ENCODE peak calls at places on chromosomes 13 and 19, in four cellular contexts. One of them, this sample, is unnamed. For H3K9me3, the result is how much of the 10 kb centered on the place peaks cover.

GRCh38 chr19:2332341-2333026 is 4.0 kb downstream of the SPPL2B start:
- DNase-seq in tibial nerve: no peak
- DNase-seq in heart left ventricle: peak
- DNase-seq in body of pancreas: no peak
- DNase-seq in this sample: no peak

GRCh38 chr19:2494447-2495129 is 18.7 kb downstream of the GADD45B start:
- DNase-seq in tibial nerve: peak
- DNase-seq in heart left ventricle: peak
- DNase-seq in body of pancreas: peak
- DNase-seq in this sample: peak

GRCh38 chr13:106700007-106700950 is 132.3 kb upstream of the ARGLU1 start:
- DNase-seq in tibial nerve: no peak
- DNase-seq in heart left ventricle: no peak
- DNase-seq in body of pancreas: no peak
- DNase-seq in this sample: no peak

GRCh38 chr19:574658-575526 is 2.5 kb downstream of the BSG start:
- DNase-seq in body of pancreas: peak
- DNase-seq in tibial nerve: no peak
- DNase-seq in heart left ventricle: peak
- DNase-seq in this sample: peak

GRCh38 chr19:48249502-48250014 is 6.2 kb downstream of the CARD8 start:
- DNase-seq in body of pancreas: peak
- DNase-seq in heart left ventricle: peak
- DNase-seq in tibial nerve: no peak
- DNase-seq in this sample: no peak

GRCh38 chr13:59409211-59409610 is 754.5 kb downstream of the DIAPH3 start:
- DNase-seq in body of pancreas: peak
- DNase-seq in heart left ventricle: peak
- DNase-seq in tibial nerve: no peak
- DNase-seq in this sample: peak

GRCh38 chr13:40975441-40975840 is 43.7 kb downstream of the ELF1 start:
- DNase-seq in tibial nerve: no peak
- DNase-seq in body of pancreas: no peak
- DNase-seq in heart left ventricle: no peak
- DNase-seq in this sample: no peak

GRCh38 chr19:39971380-39971841 is 446 bp downstream of the PSMC4 start:
- DNase-seq in heart left ventricle: no peak
- DNase-seq in tibial nerve: no peak
- DNase-seq in body of pancreas: no peak
- DNase-seq in this sample: no peak

GRCh38 chr13:72205773-72206172 is 338.8 kb upstream of the DACH1 start:
- DNase-seq in tibial nerve: no peak
- DNase-seq in heart left ventricle: no peak
- DNase-seq in body of pancreas: no peak
- DNase-seq in this sample: no peak

GRCh38 chr19:33434090-33434885 is 60.8 kb downstream of the CEBPG start:
- DNase-seq in body of pancreas: no peak
- DNase-seq in heart left ventricle: no peak
- DNase-seq in tibial nerve: no peak
- DNase-seq in this sample: no peak
- TF ChIP-seq POLR2A in body of pancreas: no peak
- TF ChIP-seq POLR2A in heart left ventricle: no peak
- TF ChIP-seq POLR2A in tibial nerve: no peak
- TF ChIP-seq POLR2A in this sample: no peak

DNA sequence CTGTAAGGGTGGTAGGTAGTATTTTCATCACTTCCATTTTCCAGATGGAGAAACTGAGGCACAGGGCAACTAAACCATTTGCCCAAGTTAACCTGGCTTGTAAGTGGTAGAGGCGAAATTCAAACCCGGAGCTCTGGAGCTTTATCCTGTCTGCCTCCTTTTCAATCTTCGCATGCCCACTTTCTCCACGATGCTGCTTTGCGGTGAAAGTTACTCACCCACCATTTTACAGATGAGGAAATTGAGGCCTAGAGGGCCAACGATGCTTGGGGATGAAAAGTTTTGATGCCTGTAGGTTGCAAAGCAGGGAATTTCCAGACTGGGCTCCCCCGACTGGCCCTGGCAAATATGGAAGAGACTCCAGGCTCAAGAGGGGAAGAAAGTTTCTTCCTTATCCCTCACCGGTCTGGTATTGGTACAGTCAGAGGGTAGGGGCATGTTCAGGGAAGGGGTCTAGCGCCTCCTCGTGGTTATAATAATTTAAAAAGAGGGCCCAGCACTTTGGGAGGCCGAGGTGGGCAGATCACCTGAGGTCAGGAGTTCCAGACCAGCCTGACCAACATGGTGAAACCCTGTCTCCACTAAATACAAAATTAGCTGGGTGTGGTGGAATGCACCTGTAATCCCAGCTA is 1.9 kb upstream of the SH2D3A start:
- DNase-seq in tibial nerve: no peak
- DNase-seq in body of pancreas: no peak
- DNase-seq in heart left ventricle: no peak
- DNase-seq in this sample: no peak
- TF ChIP-seq CTCF in tibial nerve: peak
- TF ChIP-seq CTCF in body of pancreas: peak
- TF ChIP-seq CTCF in heart left ventricle: peak
- TF ChIP-seq CTCF in this sample: no peak

DNA sequence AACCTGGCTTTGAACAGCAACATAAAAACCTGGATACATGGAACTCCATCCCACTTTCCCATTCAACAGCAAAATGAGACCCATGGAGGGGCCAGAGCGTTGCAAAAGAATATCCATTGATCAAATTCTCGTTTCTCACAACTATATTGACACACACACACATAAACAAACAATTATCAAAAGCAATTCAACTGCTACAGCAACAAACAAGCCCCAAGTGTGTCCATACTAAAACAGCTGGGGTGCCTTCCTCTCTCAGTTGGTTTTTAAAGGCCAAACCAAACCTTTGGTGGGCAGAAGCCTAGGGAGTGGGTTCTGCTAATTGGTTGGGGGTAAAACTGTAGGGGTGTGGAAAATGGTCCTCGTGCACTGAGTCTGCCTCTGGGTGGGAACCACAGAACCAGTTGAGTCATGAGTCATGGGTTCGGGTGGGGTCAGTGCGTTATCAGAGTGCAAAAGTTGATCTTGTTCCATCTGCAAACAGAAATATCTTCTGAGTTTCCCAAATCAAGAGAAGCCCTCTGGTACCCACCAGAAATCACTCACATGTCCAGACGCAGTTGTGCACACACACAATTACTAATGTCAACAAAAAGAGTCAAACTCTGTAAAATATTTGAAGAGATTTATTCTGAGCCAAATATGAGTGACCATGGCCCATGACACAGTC is 18.5 kb downstream of the GPR42 start:
- DNase-seq in tibial nerve: no peak
- DNase-seq in heart left ventricle: no peak
- DNase-seq in body of pancreas: no peak
- DNase-seq in this sample: no peak
- H3K9me3 ChIP-seq in tibial nerve: under half
- H3K9me3 ChIP-seq in heart left ventricle: under half
- H3K9me3 ChIP-seq in body of pancreas: under half
- H3K9me3 ChIP-seq in this sample: under half

DNA sequence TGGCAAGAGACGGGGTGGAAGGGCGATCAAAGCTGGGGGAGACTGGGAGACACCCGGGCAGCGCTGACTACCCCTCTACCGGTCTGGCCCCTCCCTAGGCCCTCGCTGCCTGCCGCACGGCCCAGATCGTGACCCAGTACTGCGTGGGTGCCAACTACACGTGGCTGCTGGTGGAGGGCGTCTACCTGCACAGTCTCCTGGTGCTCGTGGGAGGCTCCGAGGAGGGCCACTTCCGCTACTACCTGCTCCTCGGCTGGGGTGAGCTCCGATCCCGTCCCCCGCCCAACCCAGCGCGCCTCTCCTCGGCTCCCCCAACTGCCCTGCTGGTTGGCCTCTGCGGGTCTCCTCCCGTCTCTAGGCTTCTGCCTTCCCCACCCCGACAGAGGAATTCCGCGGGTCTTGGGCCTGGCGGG is 8.8 kb downstream of the GIPR start:
- DNase-seq in heart left ventricle: no peak
- DNase-seq in tibial nerve: no peak
- DNase-seq in body of pancreas: peak
- DNase-seq in this sample: no peak
- TF ChIP-seq POLR2A in heart left ventricle: no peak
- TF ChIP-seq POLR2A in tibial nerve: no peak
- TF ChIP-seq POLR2A in body of pancreas: no peak
- TF ChIP-seq POLR2A in this sample: no peak

GRCh38 chr19:43652546-43652874 is 12.9 kb upstream of the CADM4 start:
- DNase-seq in heart left ventricle: no peak
- DNase-seq in body of pancreas: no peak
- DNase-seq in tibial nerve: no peak
- DNase-seq in this sample: no peak

GRCh38 chr19:43648633-43649032 is 9.0 kb upstream of the CADM4 start:
- DNase-seq in heart left ventricle: no peak
- DNase-seq in tibial nerve: no peak
- DNase-seq in body of pancreas: no peak
- DNase-seq in this sample: no peak

GRCh38 chr19:43649514-43649913 is 9.9 kb upstream of the CADM4 start:
- DNase-seq in body of pancreas: no peak
- DNase-seq in tibial nerve: no peak
- DNase-seq in heart left ventricle: no peak
- DNase-seq in this sample: no peak

GRCh38 chr19:43656436-43656835 is 13.5 kb downstream of the PLAUR start:
- DNase-seq in tibial nerve: no peak
- DNase-seq in body of pancreas: no peak
- DNase-seq in heart left ventricle: no peak
- DNase-seq in this sample: no peak

DNA sequence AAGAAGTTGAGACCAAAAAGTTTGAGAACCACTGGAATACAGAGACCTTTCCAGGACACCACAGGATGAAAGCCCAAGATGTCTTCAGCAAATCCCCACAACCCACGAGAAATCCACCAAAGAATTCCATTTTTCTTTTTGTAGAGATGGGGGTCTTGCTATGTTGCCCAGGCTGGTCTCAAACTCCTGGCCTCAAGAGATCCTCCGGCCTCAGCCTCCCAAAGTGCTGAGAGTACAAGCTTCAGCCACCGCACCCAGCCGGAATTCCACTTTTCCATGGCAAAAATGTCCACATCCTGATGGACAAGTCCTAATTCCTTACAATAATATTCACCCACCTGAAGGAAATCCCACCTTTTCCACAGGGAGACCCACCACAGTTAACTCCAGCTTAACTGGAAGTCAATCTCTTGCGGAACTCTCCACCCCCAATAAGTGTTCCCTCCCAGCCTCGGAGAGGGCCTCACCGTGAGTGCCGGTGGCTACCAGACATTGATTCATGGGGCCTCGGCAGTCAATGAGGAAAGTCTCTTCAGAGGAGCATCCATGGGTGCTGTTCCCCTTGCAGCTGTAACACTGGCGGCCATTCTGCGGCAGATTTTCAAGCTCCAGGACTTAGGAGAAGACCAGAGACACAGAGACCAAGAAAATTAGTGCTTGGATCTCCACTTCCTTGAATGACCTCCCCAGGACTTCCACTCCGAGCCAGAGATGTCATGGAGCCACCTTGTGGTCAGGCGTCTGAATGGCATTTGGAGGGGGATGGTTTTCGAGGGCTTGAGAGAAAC is 12.3 kb upstream of the CADM4 start:
- DNase-seq in tibial nerve: peak
- DNase-seq in heart left ventricle: peak
- DNase-seq in body of pancreas: peak
- DNase-seq in this sample: peak
- TF ChIP-seq CTCF in tibial nerve: peak
- TF ChIP-seq CTCF in heart left ventricle: peak
- TF ChIP-seq CTCF in body of pancreas: peak
- TF ChIP-seq CTCF in this sample: peak

This sample was measured in ovary.